ENCODE peak calls at places on chromosomes 1 and 21, in four cellular contexts. O, V, K and D are unnamed samples.

GRCh38 chr1:229355661-229356060 is 12.8 kb upstream of the CCSAP start:
- DNase-seq in O (no peak), V (no peak), K (no peak), D (no peak)

GRCh38 chr1:9826087-9826486 is 2.3 kb upstream of the CLSTN1 start:
- DNase-seq in O (no peak), V (no peak), K (no peak), D (no peak)

GRCh38 chr1:10794724-10795304 is 1.6 kb downstream of the CASZ1 start:
- DNase-seq in O (no peak), V (peak), K (no peak), D (peak)

GRCh38 chr21:14725219-14725618 is 179.1 kb upstream of the SAMSN1 start:
- DNase-seq in O (no peak), V (no peak), K (no peak), D (no peak)

GRCh38 chr1:161258439-161259386 is at the start of gene PCP4L1:
- DNase-seq in O (no peak), V (no peak), K (no peak), D (peak)

GRCh38 chr1:211574705-211575104 is 4.3 kb downstream of the SLC30A1 start:
- DNase-seq in O (no peak), V (no peak), K (no peak), D (no peak)

GRCh38 chr1:9234223-9235122 is at the start of gene H6PD:
- DNase-seq in O (peak), V (peak), K (peak), D (peak)

GRCh38 chr1:220281159-220281574 is 8.9 kb upstream of the RAB3GAP2 start:
- DNase-seq in O (no peak), V (no peak), K (no peak), D (no peak)

GRCh38 chr21:29860346-29860745 is 79.5 kb downstream of the GRIK1 start:
- DNase-seq in O (no peak), V (no peak), K (no peak), D (no peak)

GRCh38 chr1:61183471-61184034 is 101.2 kb downstream of the NFIA start:
- DNase-seq in O (no peak), V (no peak), K (no peak), D (no peak)

GRCh38 chr1:29136463-29136915 is 12.8 kb upstream of the TMEM200B start:
- DNase-seq in O (no peak), V (no peak), K (no peak), D (no peak)

GRCh38 chr1:175564723-175565122 is 178.7 kb downstream of the TNR start:
- DNase-seq in O (no peak), V (no peak), K (no peak), D (no peak)

GRCh38 chr1:88961647-88962275 is 30.7 kb downstream of the KYAT3 start:
- DNase-seq in O (no peak), V (no peak), K (no peak), D (no peak)

GRCh38 chr1:16352842-16353535 is 709 bp upstream of the FBXO42 start:
- DNase-seq in O (no peak), V (no peak), K (no peak), D (peak)

GRCh38 chr1:53071167-53071865 is 9.3 kb downstream of the PODN start:
- DNase-seq in O (no peak), V (peak), K (no peak), D (no peak)

GRCh38 chr1:114081145-114082046 is 72.3 kb downstream of the SYT6 start:
- DNase-seq in O (no peak), V (no peak), K (no peak), D (no peak)

GRCh38 chr1:181112071-181112929 is 23.8 kb downstream of the IER5 start:
- DNase-seq in O (peak), V (no peak), K (peak), D (no peak)

GRCh38 chr1:203036135-203036534 is 9.8 kb downstream of the PPFIA4 start:
- DNase-seq in O (no peak), V (peak), K (no peak), D (peak)

GRCh38 chr1:163082971-163083370 is 13.8 kb downstream of the RGS4 start:
- DNase-seq in O (no peak), V (no peak), K (no peak), D (no peak)

GRCh38 chr1:34870395-34870794 is 10.8 kb upstream of the SMIM12 start:
- DNase-seq in O (no peak), V (no peak), K (no peak), D (no peak)

GRCh38 chr1:181479137-181479745 is 4.1 kb upstream of the CACNA1E start:
- DNase-seq in O (no peak), V (peak), K (no peak), D (peak)